ENCODE peak calls at places on chromosomes 16 and 17, in four cellular contexts. V is HepG2, D is WTC11, H is K562. L is an unnamed sample.

GRCh38 chr16:27408012-27408601 is 6.1 kb downstream of the IL21R start:
- DNase-seq in V (peak; percentile 89), D (no peak), H (no peak), L (no peak)

GRCh38 chr16:78298986-78299385 is 199.5 kb downstream of the WWOX start:
- DNase-seq in V (no peak), D (no peak), H (peak; percentile 26), L (no peak)

GRCh38 chr17:17403899-17404576 is 72.8 kb upstream of the MED9 start:
- DNase-seq in V (no peak), D (no peak), H (no peak), L (no peak)

GRCh38 chr17:17729620-17730249 is 48.5 kb downstream of the RAI1 start:
- DNase-seq in V (peak; percentile 30), D (peak; percentile 73), H (peak; percentile 46), L (peak; percentile 39)

GRCh38 chr16:66502020-66502913 is 47.7 kb downstream of the TK2 start:
- DNase-seq in V (peak; percentile 47), D (no peak), H (no peak), L (no peak)

GRCh38 chr17:48439875-48440505 is 10.0 kb upstream of the SKAP1 start:
- DNase-seq in V (no peak), D (no peak), H (peak; percentile 56), L (no peak)

GRCh38 chr17:82302498-82302963 is 14.9 kb downstream of the CD7 start:
- DNase-seq in V (no peak), D (no peak), H (no peak), L (no peak)

GRCh38 chr17:56933151-56933745 is 19.4 kb upstream of the TRIM25 start:
- DNase-seq in V (no peak), D (no peak), H (no peak), L (no peak)

GRCh38 chr16:81468269-81468902 is 23.8 kb downstream of the CMIP start:
- DNase-seq in V (no peak), D (no peak), H (no peak), L (no peak)

GRCh38 chr17:74295625-74296547 is 21.9 kb downstream of the DNAI2 start:
- DNase-seq in V (no peak), D (no peak), H (peak; percentile 74), L (no peak)

GRCh38 chr17:12821376-12821940 is 32.2 kb downstream of the ARHGAP44 start:
- DNase-seq in V (no peak), D (no peak), H (no peak), L (no peak)

GRCh38 chr17:54521137-54521536 is 379.5 kb upstream of the TOM1L1 start:
- DNase-seq in V (no peak), D (no peak), H (no peak), L (no peak)

GRCh38 chr16:50304467-50305440 is 38.4 kb downstream of the ADCY7 start:
- DNase-seq in V (no peak), D (no peak), H (no peak), L (no peak)

GRCh38 chr16:87722590-87723223 is 43.1 kb downstream of the KLHDC4 start:
- DNase-seq in V (no peak), D (no peak), H (no peak), L (no peak)

GRCh38 chr17:80105762-80106161 is 4.4 kb downstream of the GAA start:
- DNase-seq in V (no peak), D (no peak), H (peak; percentile 49), L (no peak)

GRCh38 chr17:45127583-45128300 is 4.6 kb downstream of the PLCD3 start:
- DNase-seq in V (peak; percentile 85), D (no peak), H (no peak), L (no peak)

GRCh38 chr17:65727832-65728231 is 166.4 kb upstream of the AXIN2 start:
- DNase-seq in V (no peak), D (no peak), H (no peak), L (no peak)

GRCh38 chr16:73315645-73316044 is 267.7 kb upstream of the ZFHX3 start:
- DNase-seq in V (no peak), D (no peak), H (no peak), L (no peak)

GRCh38 chr17:17824119-17824779 is 12.5 kb downstream of the SREBF1 start:
- DNase-seq in V (no peak), D (no peak), H (no peak), L (no peak)

GRCh38 chr17:17575360-17576251 is 15.9 kb downstream of the PEMT start:
- DNase-seq in V (no peak), D (no peak), H (no peak), L (no peak)

GRCh38 chr17:72465191-72466024 is 344.6 kb downstream of the SOX9 start:
- DNase-seq in V (peak; percentile 89), D (no peak), H (no peak), L (peak; percentile 18)

GRCh38 chr17:44043326-44043725 is 23.1 kb downstream of the LSM12 start:
- DNase-seq in V (no peak), D (no peak), H (no peak), L (no peak)

GRCh38 chr16:54434859-54435258 is 148.3 kb upstream of the IRX3 start:
- DNase-seq in V (no peak), D (no peak), H (no peak), L (no peak)

GRCh38 chr17:83050651-83051422 is 28.6 kb upstream of the METRNL start:
- DNase-seq in V (no peak), D (peak; percentile 54), H (no peak), L (no peak)

GRCh38 chr17:8649157-8650118 is 18.9 kb upstream of the MYH10 start:
- DNase-seq in V (no peak), D (no peak), H (no peak), L (no peak)

DNA sequence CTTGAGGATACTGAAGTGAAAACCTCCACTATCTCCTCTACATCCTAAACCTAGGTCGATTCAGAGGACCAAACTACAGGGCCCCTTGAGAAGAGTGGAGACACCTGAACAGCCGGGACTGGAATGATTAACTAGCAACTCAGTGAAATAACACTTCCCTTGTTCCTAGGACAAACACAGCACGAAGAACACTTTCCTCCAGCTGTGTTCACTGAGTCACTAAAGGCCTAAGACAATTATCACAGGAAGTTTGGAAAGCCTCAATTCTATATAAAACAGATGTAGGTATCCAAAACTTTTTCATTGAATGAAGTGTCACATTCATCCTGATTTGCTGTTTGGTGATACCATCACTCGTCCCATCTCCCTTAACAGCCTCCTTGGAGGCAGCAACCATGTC is 15.5 kb upstream of the CUEDC1 start:
- DNase-seq in V (no peak), D (no peak), H (no peak), L (no peak)
- TF ChIP-seq ELF4 in V (no peak), D (no peak), H (no peak), L (no peak)

GRCh38 chr16:83917152-83918120 is 18.5 kb downstream of the MLYCD start:
- DNase-seq in V (no peak), D (no peak), H (no peak), L (no peak)

GRCh38 chr16:83913234-83913633 is 14.3 kb downstream of the MLYCD start:
- DNase-seq in V (no peak), D (no peak), H (no peak), L (no peak)

GRCh38 chr16:83915491-83915890 is 16.6 kb downstream of the MLYCD start:
- DNase-seq in V (no peak), D (no peak), H (no peak), L (no peak)

GRCh38 chr16:83914091-83914710 is 15.3 kb downstream of the MLYCD start:
- DNase-seq in V (no peak), D (no peak), H (no peak), L (no peak)

GRCh38 chr16:83915081-83915480 is 16.2 kb downstream of the MLYCD start:
- DNase-seq in V (no peak), D (no peak), H (no peak), L (no peak)
- TF ChIP-seq ELF4 in V (no peak), D (no peak), H (no peak), L (no peak)

GRCh38 chr17:22277595-22277994 is 585.3 kb downstream of the KCNJ18 start:
- DNase-seq in V (no peak), D (no peak), H (no peak), L (no peak)
- TF ChIP-seq ELF4 in V (no peak), D (no peak), H (no peak), L (no peak)

DNA sequence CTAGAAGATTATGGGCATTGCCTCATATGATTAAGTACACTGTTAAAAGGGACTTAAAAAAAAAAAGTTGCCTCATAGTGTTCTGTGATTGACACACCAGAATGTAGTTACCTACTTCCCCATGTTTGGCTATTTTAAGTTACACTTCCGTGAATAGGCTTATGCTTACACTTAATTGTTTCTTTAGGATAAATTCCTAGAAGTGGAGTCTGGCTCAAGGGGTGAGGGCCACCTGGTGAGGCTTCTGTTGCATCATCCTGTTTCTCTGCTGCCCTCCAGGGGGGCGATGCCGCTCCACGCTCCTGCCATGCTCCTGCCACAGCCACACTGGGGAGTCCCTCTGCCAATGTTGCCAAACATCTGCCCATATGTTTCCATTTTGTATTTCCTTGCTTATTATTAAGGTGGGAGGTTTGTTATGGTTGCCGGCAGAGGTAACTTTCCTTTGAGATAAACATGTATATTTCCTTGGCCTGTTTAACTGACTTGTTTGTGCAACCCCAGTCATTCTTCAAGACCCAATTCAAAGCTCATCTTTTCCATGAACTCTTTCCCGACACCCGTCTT is 73.1 kb downstream of the KSR1 start:
- DNase-seq in V (no peak), D (no peak), H (peak; percentile 77), L (no peak)
- TF ChIP-seq ELF4 in V (no peak), D (no peak), H (no peak), L (no peak)

GRCh38 chr17:49471769-49472168 is 23.3 kb upstream of the NGFR start:
- DNase-seq in V (no peak), D (no peak), H (no peak), L (no peak)

GRCh38 chr17:49472527-49472926 is 22.6 kb upstream of the NGFR start:
- DNase-seq in V (no peak), D (no peak), H (no peak), L (no peak)

GRCh38 chr17:49471089-49471683 is 23.9 kb upstream of the NGFR start:
- DNase-seq in V (peak; percentile 16), D (no peak), H (no peak), L (no peak)

GRCh38 chr17:49468827-49469385 is 26.2 kb upstream of the NGFR start:
- DNase-seq in V (no peak), D (no peak), H (no peak), L (no peak)

GRCh38 chr17:49469831-49470568 is 25.1 kb upstream of the NGFR start:
- DNase-seq in V (no peak), D (peak; percentile 67), H (no peak), L (no peak)
- TF ChIP-seq ELF4 in V (no peak), D (no peak), H (no peak), L (no peak)

DNA sequence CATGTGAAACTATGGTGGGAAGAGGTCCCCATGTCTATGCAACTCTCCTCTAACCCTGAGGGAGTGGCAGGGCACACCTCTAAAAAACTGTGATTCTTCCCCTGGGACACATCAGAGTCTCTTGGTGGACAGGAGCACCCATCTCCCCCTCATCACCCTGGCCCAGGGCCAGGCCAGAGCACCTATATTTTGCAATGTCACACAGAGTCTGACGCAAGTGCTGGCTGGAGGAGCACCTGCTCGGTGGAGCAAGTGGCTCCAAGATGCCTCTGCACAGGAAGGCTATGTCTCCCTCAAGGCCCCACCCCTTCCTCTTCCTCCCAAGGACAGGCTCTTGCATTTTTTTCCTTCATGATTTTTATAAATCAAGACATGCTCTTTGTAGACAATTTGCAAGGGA is 13.3 kb downstream of the SNN start:
- DNase-seq in V (no peak), D (no peak), H (no peak), L (no peak)
- TF ChIP-seq ELF4 in V (no peak), D (no peak), H (no peak), L (no peak)

GRCh38 chr17:68684860-68685493 is 83.8 kb upstream of the FAM20A start:
- DNase-seq in V (no peak), D (no peak), H (no peak), L (no peak)
- TF ChIP-seq ELF4 in V (no peak), D (no peak), H (no peak), L (no peak)